ENCODE peak calls at places on chromosome 4, in eight cellular contexts. M, F, H, E, R, B, S and L are unnamed samples.

GRCh38 chr4:155569471-155569870 is 97.2 kb upstream of the GUCY1A1 start:
- DNase-seq in F (no peak), R (no peak), M (no peak), E (no peak), B (no peak), S (no peak), H (no peak), L (no peak)

GRCh38 chr4:159435561-159436023 is 332.7 kb downstream of the RAPGEF2 start:
- DNase-seq in F (peak), H (no peak), S (no peak), E (no peak), M (no peak), R (no peak), B (no peak), L (no peak)

GRCh38 chr4:2932951-2933565 is 30.1 kb downstream of the NOP14 start:
- DNase-seq in B (no peak), E (no peak), S (peak), F (no peak), H (no peak), R (no peak), M (no peak), L (no peak)

GRCh38 chr4:784401-785331 is 41.3 kb downstream of the CPLX1 start:
- DNase-seq in H (no peak), E (no peak), S (no peak), F (no peak), B (no peak), R (no peak), M (no peak), L (no peak)

GRCh38 chr4:52606766-52607165 is 52.3 kb downstream of the USP46 start:
- DNase-seq in S (no peak), B (no peak), R (no peak), F (no peak), M (no peak), E (no peak), H (no peak), L (no peak)

GRCh38 chr4:127732623-127733199 is 2.5 kb downstream of the SLC25A31 start:
- DNase-seq in E (no peak), H (peak), M (no peak), S (no peak), R (no peak), F (peak), B (peak), L (no peak)

GRCh38 chr4:113574636-113575103 is 186.9 kb downstream of the CAMK2D start:
- DNase-seq in R (no peak), B (no peak), M (no peak), H (no peak), F (no peak), E (no peak), S (no peak), L (no peak)

GRCh38 chr4:8157496-8157895 is 1.1 kb downstream of the ABLIM2 start:
- DNase-seq in B (no peak), H (no peak), M (peak), R (no peak), S (peak), E (no peak), F (no peak), L (no peak)

GRCh38 chr4:140790765-140791164 is 34.6 kb upstream of the TBC1D9 start:
- DNase-seq in F (peak), M (no peak), R (peak), S (peak), B (peak), E (peak), H (no peak), L (peak)

GRCh38 chr4:48963042-48963679 is 22.9 kb upstream of the CWH43 start:
- DNase-seq in E (peak), H (peak), S (peak), M (peak), R (peak), F (peak), B (no peak), L (no peak)

GRCh38 chr4:158873795-158874359 is 105.1 kb downstream of the FNIP2 start:
- DNase-seq in E (no peak), F (no peak), B (no peak), M (no peak), S (no peak), H (peak), R (no peak), L (peak)

GRCh38 chr4:74659576-74660411 is 134.5 kb downstream of the BTC start:
- DNase-seq in R (no peak), B (no peak), M (no peak), F (no peak), S (no peak), H (peak), E (peak), L (no peak)

GRCh38 chr4:134122903-134123302 is 78.7 kb downstream of the PABPC4L start:
- DNase-seq in R (no peak), S (no peak), M (no peak), F (no peak), B (no peak), E (no peak), H (no peak), L (no peak)

GRCh38 chr4:2761035-2761923 is 5.1 kb upstream of the TNIP2 start:
- DNase-seq in M (no peak), F (no peak), R (peak), S (no peak), E (peak), B (no peak), H (no peak), L (no peak)

GRCh38 chr4:71004281-71004851 is 10.9 kb downstream of the DCK start:
- DNase-seq in E (peak), F (no peak), M (no peak), S (no peak), H (no peak), B (no peak), R (no peak), L (no peak)

GRCh38 chr4:8745036-8745827 is 126.4 kb downstream of the HMX1 start:
- DNase-seq in R (peak), E (no peak), H (no peak), B (no peak), S (no peak), M (no peak), F (no peak), L (no peak)

GRCh38 chr4:129384974-129385373 is 289.0 kb downstream of the C4orf33 start:
- DNase-seq in R (no peak), F (no peak), H (no peak), B (no peak), E (no peak), S (no peak), M (no peak), L (no peak)

GRCh38 chr4:101667348-101667747 is 123.2 kb upstream of the BANK1 start:
- DNase-seq in B (no peak), F (no peak), R (no peak), H (no peak), E (no peak), S (no peak), M (no peak), L (no peak)

GRCh38 chr4:75099321-75099720 is 166.4 kb downstream of the PARM1 start:
- DNase-seq in R (no peak), F (peak), E (peak), H (no peak), M (no peak), S (no peak), B (no peak), L (no peak)

GRCh38 chr4:22500831-22501714 is 14.8 kb downstream of the ADGRA3 start:
- DNase-seq in F (peak), R (no peak), E (peak), S (no peak), H (peak), B (no peak), M (no peak), L (no peak)

GRCh38 chr4:5638976-5639375 is 69.4 kb downstream of the EVC2 start:
- DNase-seq in M (no peak), H (peak), B (no peak), F (no peak), E (no peak), R (no peak), S (no peak), L (no peak)

GRCh38 chr4:118280501-118281218 is 72.1 kb downstream of the PRSS12 start:
- DNase-seq in F (peak), M (no peak), S (peak), B (no peak), R (no peak), E (peak), H (peak), L (no peak)

GRCh38 chr4:120948382-120948781 is 25.9 kb upstream of the PRDM5 start:
- DNase-seq in F (no peak), E (no peak), S (no peak), M (no peak), H (no peak), R (no peak), B (no peak), L (no peak)
- TF ChIP-seq POLR2A in F (no peak), E (no peak), S (no peak), M (no peak), H (no peak), R (no peak), B (no peak), L (no peak)

DNA sequence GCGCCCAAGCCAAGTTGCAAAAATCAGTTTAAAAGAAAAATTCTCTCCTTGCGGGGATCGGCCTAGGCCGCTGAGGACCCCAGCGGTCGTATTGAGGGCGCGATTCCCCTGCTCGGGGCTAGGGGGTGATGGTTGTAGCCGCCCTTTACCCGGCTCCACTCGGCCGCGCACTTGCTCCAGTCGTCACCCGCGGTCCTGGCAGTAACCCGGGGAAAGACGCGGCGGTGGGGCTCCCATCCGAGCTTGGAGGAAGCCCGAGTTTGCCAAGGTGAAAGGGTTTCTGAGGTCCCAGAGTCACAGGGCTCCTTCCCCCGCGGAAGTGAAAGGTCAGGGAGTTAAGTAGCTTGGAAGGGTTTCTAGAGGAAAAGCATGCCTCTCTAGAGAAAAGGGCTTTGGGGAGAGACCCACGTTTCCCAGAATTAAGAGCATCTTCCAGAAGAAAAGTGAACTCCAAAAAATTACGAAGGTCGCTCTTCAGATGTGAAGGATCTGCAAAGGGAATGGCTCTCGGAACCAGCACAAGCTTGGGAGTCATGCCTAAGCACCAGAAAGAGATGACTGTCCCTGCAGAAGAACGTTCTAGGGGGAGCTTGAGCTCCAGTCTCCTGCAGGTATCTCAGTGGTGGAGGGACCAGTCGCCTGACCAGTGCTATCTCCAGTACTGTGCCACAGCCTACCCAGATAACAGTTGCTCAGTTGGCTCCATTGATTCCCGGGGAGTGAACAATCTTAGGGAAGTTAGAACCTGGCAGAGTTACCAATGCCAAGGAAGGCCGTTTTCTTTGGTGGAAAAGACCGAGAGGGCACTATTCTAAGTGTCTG is 873 bp downstream of the LAP3 start:
- DNase-seq in B (no peak), H (no peak), M (peak), R (peak), S (peak), F (no peak), E (peak), L (no peak)
- TF ChIP-seq POLR2A in B (no peak), H (no peak), M (no peak), R (no peak), S (no peak), F (no peak), E (no peak), L (no peak)

DNA sequence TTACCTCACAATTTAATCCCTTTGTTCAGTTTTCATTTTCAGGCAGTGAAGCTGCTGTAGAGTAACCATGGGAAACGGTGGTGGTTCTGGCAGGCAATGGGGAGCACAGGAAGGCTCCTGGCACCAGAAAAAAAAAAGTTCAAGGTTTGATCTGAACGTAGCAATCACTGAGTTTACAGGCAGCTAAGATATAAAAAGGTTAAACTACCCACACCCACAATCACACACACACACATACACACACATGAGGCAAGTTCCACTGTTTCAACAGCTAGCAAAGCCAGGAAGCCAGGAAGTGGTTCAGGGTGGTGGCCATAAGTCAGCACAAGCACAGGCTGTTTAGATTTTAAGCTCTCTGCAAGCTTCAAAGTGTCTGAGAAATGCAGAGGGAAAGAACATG is at the start of gene SULT1B1:
- DNase-seq in M (no peak), R (peak), B (no peak), E (peak), H (no peak), F (no peak), S (no peak), L (no peak)
- TF ChIP-seq POLR2A in M (no peak), R (peak), B (no peak), E (peak), H (no peak), F (no peak), S (no peak), L (no peak)

GRCh38 chr4:169250796-169251195 is 20.0 kb downstream of the SH3RF1 start:
- DNase-seq in B (no peak), H (no peak), R (no peak), S (no peak), F (no peak), M (no peak), E (no peak), L (no peak)

GRCh38 chr4:169252339-169253086 is 18.2 kb downstream of the SH3RF1 start:
- DNase-seq in R (no peak), F (no peak), H (no peak), S (no peak), E (no peak), M (no peak), B (no peak), L (no peak)

GRCh38 chr4:169249214-169249973 is 21.4 kb downstream of the SH3RF1 start:
- DNase-seq in B (no peak), M (no peak), H (peak), R (no peak), S (no peak), F (no peak), E (no peak), L (no peak)

GRCh38 chr4:169253087-169253675 is 17.6 kb downstream of the SH3RF1 start:
- DNase-seq in B (no peak), H (no peak), R (no peak), S (no peak), F (no peak), M (no peak), E (no peak), L (no peak)

GRCh38 chr4:169251291-169252235 is 19.2 kb downstream of the SH3RF1 start:
- DNase-seq in H (peak), R (no peak), S (no peak), F (no peak), E (peak), M (no peak), B (no peak), L (no peak)
- TF ChIP-seq POLR2A in H (no peak), R (no peak), S (no peak), F (no peak), E (no peak), M (no peak), B (no peak), L (no peak)

DNA sequence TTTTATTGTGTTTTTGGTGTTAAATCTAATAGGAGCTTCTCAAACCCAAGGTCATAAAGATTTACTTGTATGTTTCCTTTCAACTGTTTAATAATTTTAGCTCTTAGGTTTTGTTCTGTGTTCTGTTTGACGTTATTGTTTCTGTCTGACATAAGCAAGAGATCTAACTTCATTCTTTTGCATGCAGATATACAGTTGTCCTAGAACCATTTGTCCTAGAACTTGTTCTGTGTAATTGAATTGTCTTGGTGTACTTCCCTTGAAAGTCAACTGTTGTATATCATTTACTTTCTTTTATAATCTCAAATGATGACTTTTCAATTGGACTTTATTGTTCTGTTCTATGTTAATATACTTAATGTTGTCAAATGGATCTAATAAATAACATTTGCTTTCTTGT is 977.1 kb downstream of the FAT4 start:
- DNase-seq in R (no peak), M (no peak), S (no peak), F (no peak), B (no peak), E (no peak), H (no peak), L (no peak)
- TF ChIP-seq POLR2A in R (no peak), M (no peak), S (no peak), F (no peak), B (no peak), E (no peak), H (no peak), L (no peak)

GRCh38 chr4:174283507-174284180 is at the start of the genes CEP44 and FBXO8:
- DNase-seq in S (peak), B (no peak), F (peak), H (peak), R (peak), E (peak), M (peak), L (peak)
- TF ChIP-seq POLR2A in S (no peak), B (peak), F (peak), H (no peak), R (no peak), E (peak), M (peak), L (peak)

GRCh38 chr4:26978387-26979071 is 117.9 kb downstream of the STIM2 start:
- DNase-seq in B (no peak), R (no peak), F (no peak), M (no peak), E (no peak), S (no peak), H (no peak), L (no peak)
- TF ChIP-seq POLR2A in B (no peak), R (no peak), F (no peak), M (no peak), E (no peak), S (no peak), H (no peak), L (no peak)